ENCODE peak calls at places on chromosomes 5 and 9, in ten cellular contexts. Z is mesothelial cell of epicardium; E is effector memory CD4-positive, alpha-beta T cell; S is DMS 273 treated with DMSO at 0.1 percent for 48 hours; C is LoVo; V is effector CD8-positive, alpha-beta T cell; X is KBM-7; Q is stimulated activated CD8-positive, alpha-beta memory T cell treated with anti-CD3 and anti-CD28 coated beads, Interleukin-4, amount 100 ng/mL, for 24 hours; D is T-helper 1 cell; B is neural crest cell. M is an unnamed sample.

GRCh38 chr5:134129411-134130238 is 15.1 kb downstream of the TCF7 start:
- DNase-seq in C (no peak), Z (no peak), D (no peak), B (no peak), X (no peak), V (no peak), Q (no peak), S (no peak), E (no peak), M (no peak)

GRCh38 chr9:113403651-113404050 is 2.6 kb upstream of the ALAD start:
- DNase-seq in Q (no peak), C (no peak), V (no peak), S (no peak), X (peak), D (no peak), B (no peak), E (no peak), Z (no peak), M (no peak)

GRCh38 chr5:94422819-94423218 is 195.6 kb downstream of the KIAA0825 start:
- DNase-seq in E (no peak), B (no peak), S (no peak), V (no peak), D (no peak), C (no peak), Q (no peak), Z (no peak), X (peak), M (no peak)

GRCh38 chr9:5518061-5518936 is 8.0 kb downstream of the PDCD1LG2 start:
- DNase-seq in Z (no peak), B (no peak), D (no peak), S (no peak), Q (no peak), E (no peak), V (no peak), X (no peak), C (no peak), M (no peak)

GRCh38 chr5:150186796-150187356 is 3.0 kb upstream of the SLC6A7 start:
- DNase-seq in D (no peak), Z (no peak), C (no peak), S (no peak), X (no peak), B (no peak), E (no peak), V (no peak), Q (no peak), M (no peak)

GRCh38 chr9:109507421-109507838 is 9.3 kb upstream of the PTPN3 start:
- DNase-seq in V (no peak), Q (no peak), S (no peak), Z (no peak), E (no peak), B (no peak), D (no peak), C (no peak), X (no peak), M (no peak)

GRCh38 chr9:112043423-112043822 is 131.7 kb downstream of the SUSD1 start:
- DNase-seq in S (no peak), Q (no peak), C (no peak), V (no peak), B (no peak), Z (no peak), X (no peak), D (no peak), E (no peak), M (no peak)

GRCh38 chr9:133521122-133522072 is 3.4 kb downstream of the MYMK start:
- DNase-seq in X (no peak), C (no peak), S (no peak), V (no peak), Z (no peak), Q (no peak), D (no peak), E (no peak), B (no peak), M (no peak)

GRCh38 chr5:100776244-100776643 is 126.8 kb downstream of the ST8SIA4 start:
- DNase-seq in B (no peak), C (no peak), V (no peak), X (no peak), D (no peak), E (no peak), Q (no peak), Z (no peak), S (no peak), M (no peak)

GRCh38 chr5:150500905-150501304 is 7.0 kb upstream of the NDST1 start:
- DNase-seq in S (no peak), Q (no peak), V (no peak), D (no peak), B (no peak), C (no peak), X (no peak), Z (no peak), E (no peak), M (no peak)

GRCh38 chr9:108588246-108588645 is 267.5 kb downstream of the ACTL7B start:
- DNase-seq in S (no peak), V (no peak), Q (no peak), X (no peak), D (no peak), C (no peak), B (no peak), E (no peak), Z (no peak), M (no peak)

M was measured in omental fat pad.